ENCODE peak calls at places on chromosomes 1 and 21, in four cellular contexts. W, N, G and R are unnamed samples.

GRCh38 chr1:6003568-6004411 is 11.6 kb upstream of the NPHP4 start:
- DNase-seq in W (no peak), N (peak), G (no peak), R (no peak)

GRCh38 chr1:9048551-9048950 is 20.9 kb downstream of the SLC2A5 start:
- DNase-seq in W (no peak), N (no peak), G (no peak), R (no peak)

GRCh38 chr1:168786476-168787330 is 57.7 kb upstream of the DPT start:
- DNase-seq in W (no peak), N (no peak), G (no peak), R (no peak)

GRCh38 chr1:41496080-41497055 is 11.9 kb upstream of the EDN2 start:
- DNase-seq in W (peak), N (peak), G (peak), R (peak)

GRCh38 chr21:22476726-22477646 is 1478.8 kb downstream of the NCAM2 start:
- DNase-seq in W (peak), N (no peak), G (no peak), R (no peak)

GRCh38 chr1:246199086-246199485 is 308.0 kb downstream of the SMYD3 start:
- DNase-seq in W (no peak), N (no peak), G (no peak), R (no peak)

GRCh38 chr1:156486421-156487344 is 13.9 kb downstream of the MEF2D start:
- DNase-seq in W (no peak), N (no peak), G (no peak), R (no peak)

GRCh38 chr1:156214024-156214748 is 1.4 kb downstream of the PMF1 start:
- DNase-seq in W (no peak), N (no peak), G (peak), R (peak)

GRCh38 chr21:41175080-41175479 is 7.1 kb downstream of the BACE2 start:
- DNase-seq in W (no peak), N (no peak), G (no peak), R (no peak)

GRCh38 chr1:119160851-119161250 is 20.4 kb upstream of the WARS2 start:
- DNase-seq in W (no peak), N (no peak), G (no peak), R (no peak)

GRCh38 chr1:20265243-20265642 is 25.4 kb upstream of the VWA5B1 start:
- DNase-seq in W (no peak), N (no peak), G (no peak), R (no peak)

GRCh38 chr1:20266141-20266540 is 24.5 kb upstream of the VWA5B1 start:
- DNase-seq in W (no peak), N (no peak), G (no peak), R (no peak)

GRCh38 chr1:20262810-20263534 is 27.7 kb upstream of the VWA5B1 start:
- DNase-seq in W (no peak), N (no peak), G (no peak), R (no peak)

GRCh38 chr1:20271498-20272400 is 18.9 kb upstream of the VWA5B1 start:
- DNase-seq in W (no peak), N (no peak), G (no peak), R (peak)

GRCh38 chr1:20266642-20267041 is 24.0 kb upstream of the VWA5B1 start:
- DNase-seq in W (peak), N (no peak), G (no peak), R (no peak)
- TF ChIP-seq CTCF in W (peak), N (no peak), G (peak), R (no peak)

DNA sequence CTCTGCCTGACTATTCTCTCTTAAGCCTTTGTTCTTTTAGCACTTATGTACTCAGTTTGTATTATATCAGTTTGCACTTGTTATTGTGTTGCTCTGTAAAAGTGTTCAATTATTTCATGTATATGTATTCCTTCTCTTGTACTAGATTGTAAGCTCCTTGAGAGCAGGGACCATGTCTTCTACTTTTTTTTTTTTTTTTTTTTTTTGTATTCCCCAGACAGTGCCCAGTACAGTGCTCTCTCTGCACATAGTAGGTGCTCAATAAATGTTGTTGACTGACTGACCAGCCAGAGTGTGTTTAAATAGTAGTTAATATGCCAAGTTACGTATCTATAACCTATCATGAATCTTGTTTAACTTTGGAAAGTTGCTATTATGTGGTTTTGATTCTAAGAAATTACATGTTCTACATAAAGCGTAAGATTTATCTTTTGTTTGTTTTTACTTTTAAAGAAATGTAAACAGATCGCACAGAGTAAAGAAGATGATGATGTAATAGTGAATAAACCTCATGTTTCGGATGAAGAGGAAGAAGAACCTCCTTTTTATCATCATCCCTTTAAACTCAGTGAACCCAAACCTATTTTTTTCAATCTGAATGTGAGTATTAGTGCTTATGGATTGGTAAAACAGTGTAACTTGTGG is 16.1 kb downstream of the SON start:
- DNase-seq in W (no peak), N (no peak), G (no peak), R (no peak)
- H3K27ac ChIP-seq in W (no peak), N (no peak), G (no peak), R (no peak)

GRCh38 chr21:38167345-38167744 is 89.4 kb upstream of the KCNJ15 start:
- DNase-seq in W (no peak), N (no peak), G (no peak), R (no peak)

GRCh38 chr21:38171723-38172344 is 85.0 kb upstream of the KCNJ15 start:
- DNase-seq in W (peak), N (no peak), G (no peak), R (peak)

GRCh38 chr21:38170283-38170682 is 86.5 kb upstream of the KCNJ15 start:
- DNase-seq in W (peak), N (peak), G (no peak), R (peak)

GRCh38 chr21:38175321-38175720 is 81.5 kb upstream of the KCNJ15 start:
- DNase-seq in W (no peak), N (no peak), G (no peak), R (no peak)

DNA sequence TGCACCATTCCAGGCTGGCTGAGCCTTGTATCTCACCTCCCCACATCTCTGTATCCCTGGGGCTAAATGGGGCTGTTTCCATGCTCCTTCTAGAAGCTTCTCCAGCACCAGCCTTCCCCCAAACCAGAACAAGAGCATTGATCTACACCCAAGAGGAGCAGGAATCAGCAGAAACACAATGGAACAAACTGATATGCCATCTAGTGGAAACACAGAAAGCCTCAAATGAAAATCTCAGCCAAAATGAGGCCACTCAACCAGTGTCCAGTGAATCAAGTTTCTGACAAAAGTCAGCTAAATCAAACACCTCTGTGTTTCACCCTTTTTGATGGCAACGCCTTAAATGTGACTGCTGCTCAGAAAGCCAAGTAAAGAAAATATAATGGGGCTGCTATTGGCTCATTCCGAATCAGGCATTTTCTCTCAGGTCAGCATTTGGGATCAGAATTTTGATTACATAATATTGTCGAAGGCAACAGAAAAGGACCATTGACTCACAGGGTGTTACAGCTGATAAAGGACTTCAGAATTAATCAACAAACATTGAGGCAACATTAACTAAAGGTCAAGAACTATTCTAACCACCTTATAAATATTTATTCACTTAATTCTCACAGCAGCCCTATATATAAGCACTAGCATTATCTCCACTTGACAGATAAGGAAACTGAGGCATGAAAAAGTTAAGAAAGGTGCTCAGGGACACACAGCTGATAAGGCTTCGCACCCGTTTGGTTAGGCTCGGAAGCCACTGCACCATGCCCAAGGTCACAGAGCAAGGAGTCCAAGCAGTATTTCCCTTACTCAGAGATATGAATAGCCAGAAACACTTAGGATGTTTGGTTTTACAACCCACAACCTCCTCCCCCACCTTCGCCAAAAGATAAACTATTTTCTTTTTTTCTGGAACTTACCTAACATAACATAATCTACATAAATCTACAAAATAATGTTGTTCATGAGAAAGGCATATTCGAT is 85.8 kb upstream of the KCNJ15 start:
- DNase-seq in W (no peak), N (no peak), G (no peak), R (no peak)
- TF ChIP-seq CTCF in W (no peak), N (no peak), G (no peak), R (no peak)

DNA sequence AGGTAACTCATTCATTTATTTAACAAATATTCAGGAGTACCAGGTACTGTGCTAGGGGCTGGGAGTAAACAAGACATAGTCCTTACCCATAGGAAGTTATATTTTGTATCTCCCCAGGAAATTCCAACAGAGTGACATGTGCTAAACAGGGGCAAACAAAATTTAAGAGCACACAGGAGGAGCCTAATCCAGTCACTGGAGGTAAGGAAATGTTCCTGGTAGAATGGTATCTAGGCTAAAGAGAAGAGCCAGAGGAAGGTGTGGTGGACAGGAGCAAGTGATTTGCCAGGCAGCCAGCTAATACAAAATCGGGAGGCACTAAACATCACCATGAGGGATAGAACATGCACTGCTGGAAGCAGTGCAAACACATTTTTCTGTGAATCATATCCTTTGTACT is 10.4 kb downstream of the TEX38 start:
- DNase-seq in W (no peak), N (no peak), G (no peak), R (no peak)
- H3K27ac ChIP-seq in W (no peak), N (no peak), G (no peak), R (no peak)

GRCh38 chr1:44651069-44651468 is 23.2 kb downstream of the TMEM53 start:
- DNase-seq in W (no peak), N (no peak), G (no peak), R (no peak)

GRCh38 chr1:44652445-44653106 is 21.7 kb downstream of the TMEM53 start:
- DNase-seq in W (peak), N (peak), G (no peak), R (peak)

GRCh38 chr1:44653107-44653964 is 20.9 kb downstream of the TMEM53 start:
- DNase-seq in W (no peak), N (no peak), G (no peak), R (no peak)

GRCh38 chr1:44655609-44656008 is 18.7 kb downstream of the TMEM53 start:
- DNase-seq in W (peak), N (no peak), G (no peak), R (no peak)

GRCh38 chr1:44654621-44655187 is 19.6 kb downstream of the TMEM53 start:
- DNase-seq in W (no peak), N (no peak), G (no peak), R (no peak)
- TF ChIP-seq CTCF in W (no peak), N (no peak), G (no peak), R (no peak)

GRCh38 chr1:194829492-194829891 is 1643.1 kb upstream of the B3GALT2 start:
- DNase-seq in W (no peak), N (no peak), G (peak), R (no peak)
- H3K27ac ChIP-seq in W (no peak), N (no peak), G (no peak), R (no peak)